ENCODE peak calls at places on chromosomes 13 and 19, in five cellular contexts. Q, A, O, T and L are unnamed samples. For H3K36me3, the result is how much of the 10 kb centered on the place peaks cover.

GRCh38 chr13:64675256-64675892 is 2554.8 kb downstream of the PCDH9 start:
- DNase-seq in Q (peak), A (no peak), O (no peak), T (peak), L (no peak)

GRCh38 chr13:106619688-106620555 is 52.0 kb upstream of the ARGLU1 start:
- DNase-seq in Q (peak), A (peak), O (peak), T (peak), L (no peak)

GRCh38 chr13:28257305-28257704 is 119.0 kb downstream of the PAN3 start:
- DNase-seq in Q (no peak), A (no peak), O (no peak), T (no peak), L (no peak)

GRCh38 chr13:60755380-60756163 is 358.6 kb downstream of the TDRD3 start:
- DNase-seq in Q (no peak), A (no peak), O (no peak), T (no peak), L (no peak)

GRCh38 chr19:55089279-55089944 is 13.7 kb downstream of the EPS8L1 start:
- DNase-seq in Q (no peak), A (no peak), O (no peak), T (no peak), L (no peak)

GRCh38 chr13:66405908-66406802 is 824.0 kb downstream of the PCDH9 start:
- DNase-seq in Q (no peak), A (no peak), O (peak), T (peak), L (no peak)

GRCh38 chr19:46076951-46077814 is 36.4 kb upstream of the IGFL4 start:
- DNase-seq in Q (peak), A (peak), O (no peak), T (peak), L (no peak)

GRCh38 chr19:17645339-17645963 is 42.7 kb downstream of the UNC13A start:
- DNase-seq in Q (no peak), A (no peak), O (no peak), T (no peak), L (no peak)

GRCh38 chr13:40597735-40598365 is 68.6 kb downstream of the FOXO1 start:
- DNase-seq in Q (no peak), A (no peak), O (no peak), T (no peak), L (no peak)

GRCh38 chr13:28531195-28531955 is 36.4 kb upstream of the FLT1 start:
- DNase-seq in Q (peak), A (no peak), O (no peak), T (peak), L (peak)

GRCh38 chr13:48222358-48223015 is 10.5 kb upstream of the ITM2B start:
- DNase-seq in Q (peak), A (no peak), O (no peak), T (peak), L (peak)

GRCh38 chr19:47255947-47256687 is at the start of gene CCDC9:
- DNase-seq in Q (peak), A (peak), O (peak), T (peak), L (peak)

GRCh38 chr19:27966390-27966816 is 1246.5 kb downstream of the UQCRFS1 start:
- DNase-seq in Q (peak), A (peak), O (no peak), T (peak), L (no peak)

GRCh38 chr19:18998276-18998675 is 35.0 kb downstream of the SUGP2 start:
- DNase-seq in Q (no peak), A (no peak), O (no peak), T (no peak), L (no peak)

GRCh38 chr19:18992696-18993095 is 40.6 kb downstream of the SUGP2 start:
- DNase-seq in Q (no peak), A (no peak), O (no peak), T (no peak), L (no peak)

GRCh38 chr19:18996351-18996750 is 37.0 kb downstream of the SUGP2 start:
- DNase-seq in Q (no peak), A (no peak), O (no peak), T (no peak), L (no peak)

GRCh38 chr19:18996796-18997394 is 36.4 kb downstream of the SUGP2 start:
- DNase-seq in Q (no peak), A (no peak), O (no peak), T (no peak), L (no peak)

DNA sequence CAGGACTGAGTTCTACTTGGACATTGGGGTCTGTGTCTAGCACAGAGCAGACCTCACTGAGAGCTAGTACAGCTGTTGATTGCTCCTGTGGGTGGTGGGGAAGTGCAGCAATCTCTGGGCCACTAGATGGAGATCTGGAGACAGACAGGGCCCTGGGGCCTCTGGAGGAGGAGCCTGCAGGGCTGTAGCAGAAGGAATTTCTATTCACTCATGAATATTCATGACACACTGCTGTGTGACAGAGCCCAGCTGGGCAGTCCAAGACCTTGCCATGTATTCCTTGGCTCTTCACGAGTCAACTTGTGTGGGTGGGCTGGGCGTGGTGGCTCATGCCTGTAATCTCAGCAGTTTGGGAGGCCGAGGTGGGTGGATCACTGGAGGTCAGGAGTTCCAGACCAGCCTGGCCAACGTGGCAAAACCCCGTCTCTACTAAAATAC is 37.5 kb downstream of the SUGP2 start:
- DNase-seq in Q (peak), A (peak), O (peak), T (peak), L (peak)
- H3K36me3 ChIP-seq in Q (under half), A (under half), O (under half), T (under half), L (half or more)

GRCh38 chr19:38727306-38727867 is 16.9 kb downstream of the CAPN12 start:
- DNase-seq in Q (no peak), A (no peak), O (no peak), T (no peak), L (no peak)
- H3K36me3 ChIP-seq in Q (half or more), A (half or more), O (under half), T (half or more), L (half or more)

DNA sequence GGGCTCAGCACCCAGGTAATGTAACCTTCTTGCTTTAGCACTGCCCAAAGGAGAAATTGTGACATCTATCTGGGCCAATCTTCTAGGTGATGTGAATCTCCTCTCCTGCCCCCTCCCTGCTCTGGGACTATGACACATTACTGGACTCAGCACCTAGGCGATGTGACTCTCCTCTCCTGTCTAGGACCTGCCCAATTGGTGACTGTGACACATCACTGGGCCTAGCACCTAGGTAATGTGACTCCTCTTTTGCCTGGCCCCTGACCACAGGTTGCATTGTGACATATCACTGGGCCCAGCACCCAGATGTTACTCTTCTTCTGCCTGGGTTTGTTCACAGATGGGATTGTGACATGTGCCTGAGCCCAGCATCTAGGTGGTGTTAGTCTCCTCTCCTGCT is 45.0 kb downstream of the ZNF85 start:
- DNase-seq in Q (no peak), A (no peak), O (no peak), T (no peak), L (no peak)
- H3K36me3 ChIP-seq in Q (under half), A (under half), O (under half), T (under half), L (under half)

GRCh38 chr13:37491661-37492060 is 106.9 kb downstream of the POSTN start:
- DNase-seq in Q (no peak), A (no peak), O (no peak), T (no peak), L (no peak)

GRCh38 chr13:37488682-37489081 is 109.9 kb downstream of the POSTN start:
- DNase-seq in Q (peak), A (no peak), O (no peak), T (peak), L (no peak)

GRCh38 chr13:37492741-37493514 is 105.6 kb downstream of the POSTN start:
- DNase-seq in Q (peak), A (no peak), O (peak), T (peak), L (no peak)

GRCh38 chr13:37492061-37492460 is 106.5 kb downstream of the POSTN start:
- DNase-seq in Q (peak), A (no peak), O (no peak), T (no peak), L (no peak)

DNA sequence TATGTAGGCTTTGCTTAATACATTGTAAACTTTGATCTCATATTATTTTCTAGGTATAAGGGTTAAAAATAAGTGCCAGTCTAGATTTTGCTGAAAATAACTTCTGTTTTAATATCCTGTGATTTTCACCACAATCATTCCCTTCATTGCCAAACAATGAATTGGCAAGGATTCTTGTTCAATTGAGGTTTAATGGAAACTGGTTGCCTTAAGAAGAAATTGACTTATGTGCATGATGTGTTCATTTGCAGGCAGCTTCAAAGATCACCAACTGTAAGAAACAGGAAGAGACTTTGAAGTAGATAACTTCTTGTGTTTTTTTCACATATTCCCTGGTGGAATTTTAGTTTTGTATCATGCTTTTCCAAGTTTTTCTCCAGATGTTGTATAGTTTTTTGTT is 108.4 kb downstream of the POSTN start:
- DNase-seq in Q (peak), A (no peak), O (no peak), T (no peak), L (no peak)
- H3K36me3 ChIP-seq in Q (under half), A (under half), O (under half), T (under half), L (under half)

DNA sequence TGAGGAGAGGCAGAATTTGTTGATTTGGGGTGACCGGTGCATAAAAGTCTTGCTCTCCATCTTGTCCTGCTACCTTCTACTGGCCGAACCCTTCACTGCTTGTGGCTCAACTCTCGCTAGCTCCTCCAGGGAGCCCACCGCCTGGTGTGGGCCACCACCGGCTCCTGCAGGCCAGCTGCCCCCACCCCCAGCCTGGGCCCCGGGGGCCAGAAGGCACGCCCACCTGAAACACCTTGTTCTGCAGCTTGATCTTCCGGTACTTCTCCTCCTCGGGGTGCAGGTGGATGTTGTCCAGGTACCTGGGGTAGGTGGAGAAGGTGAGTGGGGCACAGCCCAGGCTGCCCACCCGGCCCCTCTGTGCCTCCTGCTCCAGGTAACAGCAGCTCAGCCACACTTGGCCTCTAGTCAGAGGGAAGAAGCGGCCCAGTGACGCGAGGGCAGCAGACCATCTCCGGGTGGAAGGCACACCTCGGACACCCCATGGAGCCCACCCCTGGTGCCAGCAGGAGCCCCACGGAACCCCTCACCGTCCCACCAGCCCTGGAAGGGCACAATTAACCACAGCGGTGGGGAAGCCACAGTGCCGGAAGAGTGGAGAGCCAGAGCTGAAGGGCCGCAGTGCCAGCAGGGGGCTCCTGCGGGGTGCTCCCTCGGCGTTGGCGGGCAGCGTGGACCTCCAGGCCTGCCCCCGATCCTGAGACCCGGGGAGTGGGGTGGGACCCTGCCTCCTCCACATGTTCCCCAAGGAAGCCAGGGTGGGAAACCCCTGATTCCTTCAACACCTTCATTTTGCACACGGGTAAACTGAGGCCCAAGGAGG is 10.1 kb downstream of the UBXN6 start:
- DNase-seq in Q (no peak), A (no peak), O (no peak), T (no peak), L (no peak)
- H3K36me3 ChIP-seq in Q (under half), A (half or more), O (under half), T (half or more), L (under half)

GRCh38 chr13:99525967-99526366 is 24.7 kb downstream of the TM9SF2 start:
- DNase-seq in Q (no peak), A (no peak), O (no peak), T (no peak), L (no peak)
- H3K36me3 ChIP-seq in Q (under half), A (half or more), O (under half), T (under half), L (under half)

GRCh38 chr19:23779645-23780044 is 21.0 kb upstream of the ZNF681 start:
- DNase-seq in Q (no peak), A (no peak), O (no peak), T (no peak), L (no peak)
- H3K36me3 ChIP-seq in Q (under half), A (under half), O (under half), T (under half), L (under half)

DNA sequence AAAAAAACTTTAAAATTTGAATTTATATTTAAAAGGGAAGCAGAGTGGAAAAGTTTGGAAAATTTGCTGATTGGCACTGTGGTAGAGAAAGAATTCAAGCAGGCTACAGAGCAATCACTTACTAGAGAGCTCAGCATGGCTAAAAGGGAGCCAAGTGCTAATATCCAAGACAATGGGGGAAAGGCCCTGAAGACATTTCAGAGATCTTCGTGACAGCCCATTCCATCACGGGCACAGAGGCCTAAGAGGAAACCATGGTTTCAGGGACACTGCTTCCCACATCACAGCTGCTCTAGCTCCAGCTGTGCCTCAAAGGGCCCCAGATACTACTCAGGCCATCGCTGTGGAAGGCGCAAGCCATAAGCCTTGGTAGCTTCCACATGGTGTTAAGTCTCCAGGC is 73.7 kb downstream of the SGCG start:
- DNase-seq in Q (no peak), A (no peak), O (no peak), T (no peak), L (no peak)
- H3K36me3 ChIP-seq in Q (under half), A (under half), O (under half), T (under half), L (under half)

DNA sequence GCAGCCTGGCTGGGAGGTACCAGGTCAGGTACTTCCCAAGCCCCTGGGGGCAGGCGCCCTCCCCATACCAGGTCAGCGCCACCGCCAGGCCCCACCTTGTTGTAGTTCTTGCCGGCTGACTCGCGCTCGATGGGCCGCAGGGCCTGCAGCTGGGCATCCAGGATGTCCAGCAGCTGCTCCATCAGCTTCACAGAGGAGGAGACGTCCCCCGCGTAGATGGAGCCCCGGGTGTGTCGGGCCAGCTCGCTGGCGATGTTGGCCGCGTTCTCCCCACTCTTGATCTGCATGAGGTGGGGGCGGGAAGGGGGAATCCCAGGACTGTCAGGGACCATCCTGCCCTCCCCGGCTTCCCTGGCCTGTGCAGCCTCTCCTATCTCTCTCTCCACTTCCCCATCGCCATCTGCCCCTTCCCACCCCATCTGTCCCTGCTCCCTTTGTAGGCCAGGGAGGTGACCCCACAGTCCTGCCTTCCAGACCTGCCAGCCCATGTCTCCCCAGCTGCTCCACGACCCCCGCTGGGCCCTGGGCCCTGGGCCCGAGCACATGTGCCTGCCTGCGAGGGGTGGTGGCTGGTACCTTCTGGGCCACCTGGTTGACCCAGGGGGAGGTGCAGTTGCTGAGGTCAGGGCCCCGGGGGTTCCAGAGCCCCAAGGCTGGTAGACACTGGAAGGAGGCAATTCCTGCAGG is 23.8 kb upstream of the ASF1B start:
- DNase-seq in Q (no peak), A (no peak), O (no peak), T (no peak), L (no peak)
- H3K36me3 ChIP-seq in Q (under half), A (under half), O (under half), T (under half), L (under half)

GRCh38 chr19:14101003-14101545 is 10.5 kb upstream of the SAMD1 start:
- DNase-seq in Q (no peak), A (no peak), O (no peak), T (no peak), L (no peak)
- H3K36me3 ChIP-seq in Q (under half), A (under half), O (under half), T (under half), L (half or more)